ENCODE peak calls at places on chromosomes 3 and 15, in ten cellular contexts. One of them, this sample, is unnamed. For H3K9me3 and H3K4me1, the result is how much of the 10 kb centered on the place peaks cover.

GRCh38 chr3:12875857-12876451 is 34.6 kb upstream of the RPL32 start:
- DNase-seq in PC-3: no peak
- DNase-seq in A549: no peak
- DNase-seq in ascending aorta: no peak
- DNase-seq in astrocyte: no peak
- DNase-seq in SJSA1: no peak
- DNase-seq in CD8-positive, alpha-beta T cell: no peak
- DNase-seq in right cardiac atrium: peak
- DNase-seq in mammary epithelial cell: no peak
- DNase-seq in endothelial cell of umbilical vein: peak
- DNase-seq in this sample: peak

GRCh38 chr3:155407971-155408370 is 114.5 kb upstream of the STRIT1 start:
- DNase-seq in PC-3: no peak
- DNase-seq in A549: no peak
- DNase-seq in ascending aorta: no peak
- DNase-seq in astrocyte: no peak
- DNase-seq in SJSA1: no peak
- DNase-seq in CD8-positive, alpha-beta T cell: no peak
- DNase-seq in right cardiac atrium: no peak
- DNase-seq in mammary epithelial cell: no peak
- DNase-seq in endothelial cell of umbilical vein: no peak
- DNase-seq in this sample: no peak

GRCh38 chr3:50486219-50486888 is 17.1 kb downstream of the CACNA2D2 start:
- DNase-seq in PC-3: peak
- DNase-seq in A549: no peak
- DNase-seq in ascending aorta: no peak
- DNase-seq in astrocyte: peak
- DNase-seq in SJSA1: no peak
- DNase-seq in CD8-positive, alpha-beta T cell: no peak
- DNase-seq in right cardiac atrium: no peak
- DNase-seq in mammary epithelial cell: no peak
- DNase-seq in endothelial cell of umbilical vein: no peak
- DNase-seq in this sample: no peak

GRCh38 chr3:130968231-130968630 is 58.4 kb downstream of the ASTE1 start:
- DNase-seq in PC-3: peak
- DNase-seq in A549: no peak
- DNase-seq in ascending aorta: no peak
- DNase-seq in astrocyte: peak
- DNase-seq in SJSA1: peak
- DNase-seq in CD8-positive, alpha-beta T cell: no peak
- DNase-seq in right cardiac atrium: no peak
- DNase-seq in mammary epithelial cell: no peak
- DNase-seq in endothelial cell of umbilical vein: peak
- DNase-seq in this sample: no peak

GRCh38 chr3:150589759-150590158 is 13.4 kb upstream of the SELENOT start:
- DNase-seq in PC-3: no peak
- DNase-seq in A549: no peak
- DNase-seq in ascending aorta: no peak
- DNase-seq in astrocyte: no peak
- DNase-seq in SJSA1: no peak
- DNase-seq in CD8-positive, alpha-beta T cell: no peak
- DNase-seq in right cardiac atrium: no peak
- DNase-seq in mammary epithelial cell: no peak
- DNase-seq in endothelial cell of umbilical vein: no peak
- DNase-seq in this sample: no peak

GRCh38 chr15:34437687-34438086 is at the start of gene GOLGA8A:
- DNase-seq in PC-3: peak
- DNase-seq in A549: no peak
- DNase-seq in ascending aorta: no peak
- DNase-seq in astrocyte: peak
- DNase-seq in SJSA1: peak
- DNase-seq in CD8-positive, alpha-beta T cell: peak
- DNase-seq in right cardiac atrium: peak
- DNase-seq in mammary epithelial cell: peak
- DNase-seq in endothelial cell of umbilical vein: peak
- DNase-seq in this sample: peak

GRCh38 chr15:33860749-33861148 is 107.5 kb upstream of the CHRM5 start:
- DNase-seq in PC-3: peak
- DNase-seq in A549: peak
- DNase-seq in ascending aorta: no peak
- DNase-seq in astrocyte: peak
- DNase-seq in SJSA1: peak
- DNase-seq in CD8-positive, alpha-beta T cell: no peak
- DNase-seq in right cardiac atrium: no peak
- DNase-seq in mammary epithelial cell: peak
- DNase-seq in endothelial cell of umbilical vein: peak
- DNase-seq in this sample: peak

GRCh38 chr3:57729339-57730039 is 26.6 kb upstream of the SLMAP start:
- DNase-seq in PC-3: no peak
- DNase-seq in A549: no peak
- DNase-seq in ascending aorta: no peak
- DNase-seq in astrocyte: peak
- DNase-seq in SJSA1: no peak
- DNase-seq in CD8-positive, alpha-beta T cell: no peak
- DNase-seq in right cardiac atrium: no peak
- DNase-seq in mammary epithelial cell: peak
- DNase-seq in endothelial cell of umbilical vein: no peak
- DNase-seq in this sample: no peak

GRCh38 chr3:14548321-14548729 is 8.2 kb upstream of the GRIP2 start:
- DNase-seq in PC-3: peak
- DNase-seq in A549: peak
- DNase-seq in ascending aorta: no peak
- DNase-seq in astrocyte: peak
- DNase-seq in SJSA1: peak
- DNase-seq in CD8-positive, alpha-beta T cell: peak
- DNase-seq in right cardiac atrium: peak
- DNase-seq in mammary epithelial cell: peak
- DNase-seq in endothelial cell of umbilical vein: peak
- DNase-seq in this sample: peak

GRCh38 chr15:55196011-55196410 is 730 bp downstream of the RSL24D1 start:
- DNase-seq in PC-3: no peak
- DNase-seq in A549: no peak
- DNase-seq in ascending aorta: no peak
- DNase-seq in astrocyte: no peak
- DNase-seq in SJSA1: no peak
- DNase-seq in CD8-positive, alpha-beta T cell: no peak
- DNase-seq in right cardiac atrium: no peak
- DNase-seq in mammary epithelial cell: peak
- DNase-seq in endothelial cell of umbilical vein: no peak
- DNase-seq in this sample: no peak

GRCh38 chr3:14452676-14453367 is 50.4 kb downstream of the SLC6A6 start:
- DNase-seq in PC-3: peak
- DNase-seq in A549: peak
- DNase-seq in ascending aorta: peak
- DNase-seq in astrocyte: peak
- DNase-seq in SJSA1: peak
- DNase-seq in CD8-positive, alpha-beta T cell: no peak
- DNase-seq in right cardiac atrium: peak
- DNase-seq in mammary epithelial cell: peak
- DNase-seq in endothelial cell of umbilical vein: peak
- DNase-seq in this sample: peak

GRCh38 chr3:112688819-112689218 is 47.9 kb upstream of the CCDC80 start:
- DNase-seq in PC-3: peak
- DNase-seq in A549: no peak
- DNase-seq in ascending aorta: no peak
- DNase-seq in astrocyte: peak
- DNase-seq in SJSA1: no peak
- DNase-seq in CD8-positive, alpha-beta T cell: no peak
- DNase-seq in right cardiac atrium: no peak
- DNase-seq in mammary epithelial cell: peak
- DNase-seq in endothelial cell of umbilical vein: no peak
- DNase-seq in this sample: no peak

GRCh38 chr15:89197503-89197971 is 23.8 kb downstream of the RLBP1 start:
- DNase-seq in PC-3: peak
- DNase-seq in A549: no peak
- DNase-seq in ascending aorta: no peak
- DNase-seq in astrocyte: no peak
- DNase-seq in SJSA1: no peak
- DNase-seq in CD8-positive, alpha-beta T cell: no peak
- DNase-seq in right cardiac atrium: peak
- DNase-seq in mammary epithelial cell: peak
- DNase-seq in endothelial cell of umbilical vein: no peak
- DNase-seq in this sample: no peak

GRCh38 chr3:172125963-172126403 is 86.6 kb downstream of the FNDC3B start:
- DNase-seq in PC-3: peak
- DNase-seq in A549: no peak
- DNase-seq in ascending aorta: peak
- DNase-seq in astrocyte: peak
- DNase-seq in SJSA1: peak
- DNase-seq in CD8-positive, alpha-beta T cell: no peak
- DNase-seq in right cardiac atrium: peak
- DNase-seq in mammary epithelial cell: no peak
- DNase-seq in endothelial cell of umbilical vein: peak
- DNase-seq in this sample: peak

GRCh38 chr3:129892486-129892856 is 1.0 kb downstream of the TMCC1 start:
- DNase-seq in PC-3: no peak
- DNase-seq in A549: no peak
- DNase-seq in ascending aorta: no peak
- DNase-seq in astrocyte: no peak
- DNase-seq in SJSA1: no peak
- DNase-seq in CD8-positive, alpha-beta T cell: no peak
- DNase-seq in right cardiac atrium: no peak
- DNase-seq in mammary epithelial cell: no peak
- DNase-seq in endothelial cell of umbilical vein: no peak
- DNase-seq in this sample: peak

GRCh38 chr3:155553800-155554199 is 191.1 kb downstream of the PLCH1 start:
- DNase-seq in PC-3: peak
- DNase-seq in A549: no peak
- DNase-seq in ascending aorta: no peak
- DNase-seq in astrocyte: no peak
- DNase-seq in SJSA1: no peak
- DNase-seq in CD8-positive, alpha-beta T cell: no peak
- DNase-seq in right cardiac atrium: no peak
- DNase-seq in mammary epithelial cell: peak
- DNase-seq in endothelial cell of umbilical vein: no peak
- DNase-seq in this sample: no peak

GRCh38 chr3:17861476-17861875 is 119.0 kb upstream of the TBC1D5 start:
- DNase-seq in PC-3: no peak
- DNase-seq in A549: no peak
- DNase-seq in ascending aorta: no peak
- DNase-seq in astrocyte: no peak
- DNase-seq in SJSA1: no peak
- DNase-seq in CD8-positive, alpha-beta T cell: no peak
- DNase-seq in right cardiac atrium: no peak
- DNase-seq in mammary epithelial cell: no peak
- DNase-seq in endothelial cell of umbilical vein: no peak
- DNase-seq in this sample: no peak
- H3K4me3 ChIP-seq in PC-3: no peak
- H3K4me3 ChIP-seq in A549: no peak
- H3K4me3 ChIP-seq in ascending aorta: no peak
- H3K4me3 ChIP-seq in astrocyte: no peak
- H3K4me3 ChIP-seq in SJSA1: no peak
- H3K4me3 ChIP-seq in CD8-positive, alpha-beta T cell: no peak
- H3K4me3 ChIP-seq in right cardiac atrium: no peak
- H3K4me3 ChIP-seq in mammary epithelial cell: no peak
- H3K4me3 ChIP-seq in endothelial cell of umbilical vein: no peak
- H3K4me3 ChIP-seq in this sample: peak

GRCh38 chr3:197891-198491 is 1.4 kb downstream of the CHL1 start:
- DNase-seq in PC-3: no peak
- DNase-seq in A549: peak
- DNase-seq in ascending aorta: no peak
- DNase-seq in astrocyte: no peak
- DNase-seq in SJSA1: no peak
- DNase-seq in CD8-positive, alpha-beta T cell: no peak
- DNase-seq in right cardiac atrium: peak
- DNase-seq in mammary epithelial cell: no peak
- DNase-seq in endothelial cell of umbilical vein: no peak
- DNase-seq in this sample: peak
- H3K9me3 ChIP-seq in PC-3: under half
- H3K9me3 ChIP-seq in A549: under half
- H3K9me3 ChIP-seq in ascending aorta: under half
- H3K9me3 ChIP-seq in astrocyte: under half
- H3K9me3 ChIP-seq in SJSA1: under half
- H3K9me3 ChIP-seq in CD8-positive, alpha-beta T cell: under half
- H3K9me3 ChIP-seq in right cardiac atrium: under half
- H3K9me3 ChIP-seq in mammary epithelial cell: under half
- H3K9me3 ChIP-seq in endothelial cell of umbilical vein: under half
- H3K9me3 ChIP-seq in this sample: under half

GRCh38 chr3:188157971-188158370 is 4.0 kb downstream of the LPP start:
- DNase-seq in PC-3: no peak
- DNase-seq in A549: no peak
- DNase-seq in ascending aorta: peak
- DNase-seq in astrocyte: no peak
- DNase-seq in SJSA1: no peak
- DNase-seq in CD8-positive, alpha-beta T cell: no peak
- DNase-seq in right cardiac atrium: no peak
- DNase-seq in mammary epithelial cell: no peak
- DNase-seq in endothelial cell of umbilical vein: no peak
- DNase-seq in this sample: no peak
- H3K4me1 ChIP-seq in PC-3: under half
- H3K4me1 ChIP-seq in A549: half or more
- H3K4me1 ChIP-seq in ascending aorta: under half
- H3K4me1 ChIP-seq in astrocyte: under half
- H3K4me1 ChIP-seq in SJSA1: half or more
- H3K4me1 ChIP-seq in CD8-positive, alpha-beta T cell: under half
- H3K4me1 ChIP-seq in right cardiac atrium: under half
- H3K4me1 ChIP-seq in mammary epithelial cell: under half
- H3K4me1 ChIP-seq in endothelial cell of umbilical vein: under half
- H3K4me1 ChIP-seq in this sample: under half

GRCh38 chr15:74826372-74826819 is at the start of gene CPLX3:
- DNase-seq in PC-3: no peak
- DNase-seq in A549: no peak
- DNase-seq in ascending aorta: no peak
- DNase-seq in astrocyte: no peak
- DNase-seq in SJSA1: no peak
- DNase-seq in CD8-positive, alpha-beta T cell: no peak
- DNase-seq in right cardiac atrium: peak
- DNase-seq in mammary epithelial cell: no peak
- DNase-seq in endothelial cell of umbilical vein: no peak
- DNase-seq in this sample: peak
- H3K4me3 ChIP-seq in PC-3: no peak
- H3K4me3 ChIP-seq in A549: no peak
- H3K4me3 ChIP-seq in ascending aorta: no peak
- H3K4me3 ChIP-seq in astrocyte: no peak
- H3K4me3 ChIP-seq in SJSA1: no peak
- H3K4me3 ChIP-seq in CD8-positive, alpha-beta T cell: no peak
- H3K4me3 ChIP-seq in right cardiac atrium: no peak
- H3K4me3 ChIP-seq in mammary epithelial cell: no peak
- H3K4me3 ChIP-seq in endothelial cell of umbilical vein: no peak
- H3K4me3 ChIP-seq in this sample: no peak

This sample was measured in cardiac muscle cell.